ENCODE peak calls at places on chromosomes 11 and 22, in nine cellular contexts. I is Peyer's patch; N is cardiac muscle cell; B is CD4-positive, CD25-positive, alpha-beta regulatory T cell; Q is H9; Z is SK-N-SH; U is thyroid gland; T is hepatocyte; A is transverse colon. E is an unnamed sample.
A peak's percentile ranks its signal among the peaks of the same experiment; 100 is the strongest.

GRCh38 chr22:28799125-28799833 is 1.1 kb downstream of the XBP1 start:
- DNase-seq in I (peak; percentile 77), N (peak; percentile 95), B (no peak), Q (no peak), Z (peak; percentile 57), U (peak; percentile 40), T (peak; percentile 86), A (peak; percentile 69), E (peak; percentile 44)

GRCh38 chr11:125224391-125225015 is 60.0 kb downstream of the PKNOX2 start:
- DNase-seq in I (peak; percentile 52), N (peak; percentile 74), B (no peak), Q (peak; percentile 53), Z (peak; percentile 60), U (peak; percentile 52), T (peak; percentile 42), A (no peak), E (peak; percentile 68)

GRCh38 chr11:67644042-67644441 is 4.5 kb upstream of the TBX10 start:
- DNase-seq in I (no peak), N (peak; percentile 27), B (no peak), Q (peak; percentile 48), Z (no peak), U (no peak), T (peak; percentile 22), A (no peak), E (no peak)

GRCh38 chr22:42173183-42173926 is 42.7 kb upstream of the CYP2D6 start:
- DNase-seq in I (peak; percentile 45), N (no peak), B (no peak), Q (no peak), Z (no peak), U (no peak), T (no peak), A (no peak), E (no peak)

GRCh38 chr11:64536997-64537396 is 54.0 kb upstream of the SLC22A12 start:
- DNase-seq in I (no peak), N (no peak), B (no peak), Q (no peak), Z (no peak), U (no peak), T (no peak), A (no peak), E (no peak)

GRCh38 chr11:94876645-94877445 is 96.5 kb downstream of the CWC15 start:
- DNase-seq in I (peak; percentile 74), N (peak; percentile 97), B (no peak), Q (no peak), Z (no peak), U (peak; percentile 29), T (peak; percentile 87), A (peak; percentile 60), E (peak; percentile 50)

GRCh38 chr11:65489061-65489705 is 9.7 kb upstream of the MALAT1 start:
- DNase-seq in I (peak; percentile 60), N (peak; percentile 81), B (no peak), Q (peak; percentile 93), Z (no peak), U (peak; percentile 89), T (peak; percentile 86), A (peak; percentile 60), E (peak; percentile 66)

GRCh38 chr11:76769071-76769560 is 14.0 kb upstream of the TSKU start:
- DNase-seq in I (no peak), N (peak; percentile 30), B (no peak), Q (no peak), Z (no peak), U (peak; percentile 59), T (no peak), A (no peak), E (no peak)

GRCh38 chr11:89175796-89176195 is 1.9 kb upstream of the TYR start:
- DNase-seq in I (no peak), N (peak; percentile 36), B (no peak), Q (no peak), Z (no peak), U (no peak), T (no peak), A (no peak), E (no peak)

GRCh38 chr22:37607010-37607911 is 1.4 kb upstream of the GGA1 start:
- DNase-seq in I (peak; percentile 96), N (peak; percentile 68), B (peak; percentile 83), Q (peak; percentile 98), Z (peak; percentile 87), U (peak; percentile 95), T (peak; percentile 95), A (peak; percentile 95), E (peak; percentile 92)

GRCh38 chr11:80778432-80778831 is 1337.6 kb upstream of the TENM4 start:
- DNase-seq in I (no peak), N (no peak), B (no peak), Q (no peak), Z (no peak), U (no peak), T (no peak), A (no peak), E (no peak)

GRCh38 chr11:123742334-123742733 is 874 bp upstream of the ZNF202 start:
- DNase-seq in I (no peak), N (peak; percentile 3), B (no peak), Q (peak; percentile 70), Z (no peak), U (no peak), T (no peak), A (no peak), E (no peak)

GRCh38 chr22:35894937-35895708 is 133.5 kb downstream of the RBFOX2 start:
- DNase-seq in I (no peak), N (peak; percentile 88), B (no peak), Q (no peak), Z (peak; percentile 29), U (peak; percentile 64), T (peak; percentile 69), A (peak; percentile 12), E (peak; percentile 74)

GRCh38 chr11:12330491-12331231 is 46.7 kb upstream of the PARVA start:
- DNase-seq in I (no peak), N (peak; percentile 9), B (no peak), Q (peak; percentile 43), Z (no peak), U (no peak), T (no peak), A (no peak), E (no peak)

GRCh38 chr22:29121124-29121523 is 48.3 kb downstream of the KREMEN1 start:
- DNase-seq in I (no peak), N (peak; percentile 70), B (no peak), Q (no peak), Z (no peak), U (peak; percentile 33), T (no peak), A (no peak), E (no peak)

GRCh38 chr22:10961043-10961860 is 4566.7 kb upstream of the OR11H1 start:
- DNase-seq in I (peak; percentile 45), N (no peak), B (no peak), Q (no peak), Z (peak; percentile 42), U (no peak), T (peak; percentile 4), A (no peak), E (no peak)
- H3K9me3 ChIP-seq in I (no peaks in the 10 kb centered on the region), N (no peaks in the 10 kb centered on the region), B (peaks cover 8% of the 10 kb centered on the region), Q (peaks cover 57% of the 10 kb centered on the region), Z (peaks cover 5% of the 10 kb centered on the region), U (no peaks in the 10 kb centered on the region), T (peaks cover 4% of the 10 kb centered on the region), A (peaks cover 41% of the 10 kb centered on the region), E (no peaks in the 10 kb centered on the region)

DNA sequence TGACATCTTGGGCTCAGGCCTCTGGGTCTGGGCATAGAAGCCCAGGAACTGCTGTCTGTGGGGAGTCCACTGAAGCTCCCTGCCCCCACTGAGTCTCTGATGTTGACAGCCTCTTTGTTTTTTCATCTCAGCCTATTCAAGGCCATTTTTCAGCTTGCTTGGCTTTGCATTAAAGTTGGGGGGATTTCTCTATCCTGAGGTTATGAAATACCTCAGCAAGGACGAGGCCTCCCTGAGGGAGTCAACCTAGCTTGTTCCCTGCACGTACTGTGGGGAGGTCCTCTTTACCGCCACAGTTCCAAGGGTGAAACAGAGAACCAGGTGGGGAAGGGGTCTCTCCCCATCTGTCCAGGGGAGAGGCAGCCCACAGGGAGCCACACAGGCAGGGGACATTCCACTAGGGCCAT is 8.4 kb downstream of the KCNQ1OT1 start:
- DNase-seq in I (peak; percentile 28), N (no peak), B (no peak), Q (no peak), Z (no peak), U (no peak), T (no peak), A (no peak), E (no peak)
- H3K4me1 ChIP-seq in I (peaks cover 5% of the 10 kb centered on the region), N (peaks cover 60% of the 10 kb centered on the region), B (no peaks in the 10 kb centered on the region), Q (peaks cover 45% of the 10 kb centered on the region), Z (no peaks in the 10 kb centered on the region), U (peaks cover 7% of the 10 kb centered on the region), T (peaks cover 84% of the 10 kb centered on the region), A (peaks cover 8% of the 10 kb centered on the region), E (no peaks in the 10 kb centered on the region)

DNA sequence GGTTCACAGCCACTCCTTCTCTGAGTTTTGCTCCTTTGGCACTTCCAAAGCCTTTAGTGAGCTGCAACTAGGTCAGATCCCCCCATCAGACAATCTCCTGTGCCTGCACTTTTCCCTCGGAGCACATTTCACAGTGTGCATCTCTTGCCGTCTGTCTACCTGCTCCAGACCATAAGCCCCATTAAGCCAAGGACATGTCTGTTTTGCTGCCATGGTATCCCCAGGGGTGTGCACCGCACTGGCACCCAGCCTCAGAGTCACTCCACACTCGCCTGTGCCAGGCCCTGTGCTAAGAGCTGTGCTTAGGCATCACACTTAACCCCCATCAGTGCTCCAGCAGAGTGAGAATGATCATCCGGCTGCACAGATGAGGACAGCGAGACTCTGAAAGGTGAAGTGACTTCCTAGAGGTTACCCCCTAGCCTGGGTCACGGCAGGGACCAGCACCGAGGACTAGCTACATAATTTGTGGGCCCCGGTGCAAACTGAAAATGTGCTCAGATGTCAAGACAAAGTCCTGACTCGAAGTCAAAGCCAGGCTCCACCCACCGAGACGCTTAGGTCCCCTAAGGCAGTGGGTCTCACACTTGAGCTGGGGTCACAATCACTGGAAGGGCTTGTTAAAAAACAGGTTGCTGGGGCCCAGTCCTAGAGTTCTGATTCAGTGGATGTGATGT is 33.9 kb downstream of the ARRB1 start:
- DNase-seq in I (no peak), N (no peak), B (no peak), Q (no peak), Z (no peak), U (no peak), T (no peak), A (no peak), E (no peak)
- H3K27me3 ChIP-seq in I (no peaks in the 10 kb centered on the region), N (no peaks in the 10 kb centered on the region), B (no peaks in the 10 kb centered on the region), Q (no peaks in the 10 kb centered on the region), Z (no peaks in the 10 kb centered on the region), U (no peaks in the 10 kb centered on the region), T (no peaks in the 10 kb centered on the region), A (no peaks in the 10 kb centered on the region), E (no peaks in the 10 kb centered on the region)

GRCh38 chr11:50187220-50187619 is 154.5 kb downstream of the OR4C45 start:
- DNase-seq in I (no peak), N (no peak), B (no peak), Q (no peak), Z (no peak), U (no peak), T (no peak), A (no peak), E (no peak)

GRCh38 chr11:50182486-50182885 is 149.8 kb downstream of the OR4C45 start:
- DNase-seq in I (no peak), N (no peak), B (no peak), Q (no peak), Z (no peak), U (no peak), T (no peak), A (no peak), E (no peak)

GRCh38 chr11:50192743-50193142 is 160.1 kb downstream of the OR4C45 start:
- DNase-seq in I (no peak), N (no peak), B (no peak), Q (no peak), Z (no peak), U (no peak), T (no peak), A (no peak), E (no peak)

GRCh38 chr11:50186146-50186545 is 153.5 kb downstream of the OR4C45 start:
- DNase-seq in I (no peak), N (no peak), B (no peak), Q (no peak), Z (no peak), U (no peak), T (no peak), A (no peak), E (no peak)

GRCh38 chr11:50188040-50188439 is 155.4 kb downstream of the OR4C45 start:
- DNase-seq in I (no peak), N (no peak), B (no peak), Q (no peak), Z (no peak), U (no peak), T (no peak), A (no peak), E (no peak)
- H3K9me3 ChIP-seq in I (no peaks in the 10 kb centered on the region), N (no peaks in the 10 kb centered on the region), B (peaks cover 6% of the 10 kb centered on the region), Q (peaks cover 79% of the 10 kb centered on the region), Z (no peaks in the 10 kb centered on the region), U (no peaks in the 10 kb centered on the region), T (no peaks in the 10 kb centered on the region), A (no peaks in the 10 kb centered on the region), E (no peaks in the 10 kb centered on the region)

E was measured in testis.